ENCODE peak calls at places on chromosomes 13 and 19, in four cellular contexts. K is EL, D is A172, Q is PC-9. Y is an unnamed sample.

GRCh38 chr13:109781384-109782065 is 4.9 kb downstream of the IRS2 start:
- DNase-seq in Q (peak; percentile 58), D (no peak), K (peak; percentile 39), Y (peak; percentile 2)

GRCh38 chr13:40922437-40923040 is 96.6 kb downstream of the ELF1 start:
- DNase-seq in K (no peak), D (no peak), Q (no peak), Y (no peak)

GRCh38 chr13:45068036-45069001 is 52.0 kb upstream of the GTF2F2 start:
- DNase-seq in Q (no peak), K (no peak), D (no peak), Y (no peak)

GRCh38 chr19:47494211-47494547 is 10.2 kb upstream of the KPTN start:
- DNase-seq in D (no peak), K (no peak), Q (no peak), Y (peak; percentile 0)

GRCh38 chr19:34881982-34882381 is 44.7 kb upstream of the ZNF30 start:
- DNase-seq in K (peak; percentile 11), Q (no peak), D (no peak), Y (no peak)

GRCh38 chr13:49731766-49732165 is 40.5 kb upstream of the EBPL start:
- DNase-seq in D (peak; percentile 33), Q (no peak), K (peak; percentile 70), Y (no peak)

GRCh38 chr13:114011226-114011625 is 37.4 kb upstream of the C13orf46 start:
- DNase-seq in K (no peak), D (no peak), Q (no peak), Y (no peak)

GRCh38 chr13:113917523-113918371 is 53.9 kb upstream of the GAS6 start:
- DNase-seq in K (no peak), Q (no peak), D (no peak), Y (no peak)

GRCh38 chr19:38841787-38842438 is 7.9 kb downstream of the HNRNPL start:
- DNase-seq in D (no peak), Q (no peak), K (no peak), Y (no peak)

GRCh38 chr13:73141292-73141771 is 82.5 kb downstream of the KLF5 start:
- DNase-seq in K (no peak), Q (no peak), D (no peak), Y (no peak)

GRCh38 chr13:113625965-113626661 is 31.9 kb downstream of the ATP4B start:
- DNase-seq in Q (no peak), D (peak; percentile 54), K (peak; percentile 76), Y (no peak)

GRCh38 chr19:31821346-31821745 is 472.1 kb upstream of the TSHZ3 start:
- DNase-seq in K (no peak), Q (no peak), D (no peak), Y (no peak)

GRCh38 chr19:34595683-34596082 is 81.3 kb downstream of the SCGB2B2 start:
- DNase-seq in Q (no peak), D (no peak), K (no peak), Y (no peak)

GRCh38 chr13:102591988-102592781 is 4.6 kb upstream of the TPP2 start:
- DNase-seq in Q (peak; percentile 61), D (peak; percentile 77), K (peak; percentile 82), Y (peak; percentile 69)

GRCh38 chr13:112225429-112226090 is 150.6 kb upstream of the SPACA7 start:
- DNase-seq in K (no peak), D (no peak), Q (no peak), Y (no peak)

GRCh38 chr19:38606131-38606530 is 11.6 kb downstream of the MAP4K1 start:
- DNase-seq in Q (no peak), K (no peak), D (no peak), Y (no peak)

GRCh38 chr19:351976-352625 is 7.5 kb upstream of the MIER2 start:
- DNase-seq in K (no peak), Q (no peak), D (no peak), Y (no peak)

GRCh38 chr19:32673573-32673972 is 1.4 kb downstream of the ANKRD27 start:
- DNase-seq in Q (no peak), K (no peak), D (no peak), Y (no peak)

GRCh38 chr13:99687728-99688397 is 186.6 kb downstream of the TM9SF2 start:
- DNase-seq in Q (no peak), D (peak; percentile 72), K (peak; percentile 15), Y (no peak)

GRCh38 chr13:107117327-107118012 is 549.5 kb upstream of the ARGLU1 start:
- DNase-seq in Q (no peak), K (peak; percentile 18), D (peak; percentile 5), Y (no peak)

GRCh38 chr13:114132419-114133121 is at the start of gene RASA3:
- DNase-seq in Q (peak; percentile 49), K (peak; percentile 81), D (peak; percentile 57), Y (peak; percentile 82)

GRCh38 chr13:27362064-27362751 is 62.2 kb upstream of the GTF3A start:
- DNase-seq in Q (peak; percentile 59), D (peak; percentile 76), K (peak; percentile 76), Y (peak; percentile 29)

GRCh38 chr13:26221399-26221720 is 754 bp downstream of the RNF6 start:
- DNase-seq in D (no peak), Q (no peak), K (no peak), Y (no peak)

GRCh38 chr13:88345171-88345847 is 674.1 kb downstream of the SLITRK5 start:
- DNase-seq in D (no peak), K (no peak), Q (no peak), Y (no peak)

GRCh38 chr19:43789029-43789428 is 8.3 kb upstream of the KCNN4 start:
- DNase-seq in Q (no peak), D (no peak), K (peak; percentile 32), Y (peak; percentile 22)

GRCh38 chr19:2014731-2015610 is 543 bp downstream of the BTBD2 start:
- DNase-seq in Q (no peak), D (no peak), K (no peak), Y (no peak)

GRCh38 chr19:3980353-3981251 is 4.7 kb downstream of the EEF2 start:
- DNase-seq in K (no peak), D (no peak), Q (no peak), Y (no peak)

GRCh38 chr19:8307400-8307964 is 676 bp downstream of the CD320 start:
- DNase-seq in Q (peak; percentile 23), D (no peak), K (no peak), Y (no peak)

GRCh38 chr13:99909097-99909835 is 62.3 kb downstream of the ZIC5 start:
- DNase-seq in Q (no peak), K (no peak), D (no peak), Y (no peak)

GRCh38 chr13:112690242-112690943 is 555 bp downstream of the ATP11A start:
- DNase-seq in D (peak; percentile 25), Q (no peak), K (peak; percentile 45), Y (no peak)

GRCh38 chr13:109783447-109783814 is 3.0 kb downstream of the IRS2 start:
- DNase-seq in Q (peak; percentile 82), K (no peak), D (no peak), Y (no peak)

GRCh38 chr19:7701654-7702457 is at the start of gene FCER2:
- DNase-seq in Q (no peak), D (no peak), K (no peak), Y (no peak)

GRCh38 chr13:41740479-41740878 is 220.4 kb downstream of the VWA8 start:
- DNase-seq in K (peak; percentile 14), D (no peak), Q (no peak), Y (peak; percentile 62)

GRCh38 chr19:33998739-33999345 is 173.5 kb upstream of the LSM14A start:
- DNase-seq in D (no peak), K (no peak), Q (no peak), Y (no peak)

GRCh38 chr13:110121312-110122083 is 185.5 kb downstream of the COL4A1 start:
- DNase-seq in Q (no peak), D (no peak), K (no peak), Y (no peak)

GRCh38 chr19:4059931-4060620 is 6.6 kb downstream of the ZBTB7A start:
- DNase-seq in Q (no peak), D (peak; percentile 40), K (no peak), Y (peak; percentile 73)

GRCh38 chr19:3723883-3724282 is 15.7 kb downstream of the TJP3 start:
- DNase-seq in D (no peak), K (no peak), Q (no peak), Y (no peak)

GRCh38 chr19:40745402-40745780 is 4.9 kb downstream of the ACTMAP start:
- DNase-seq in Q (no peak), K (peak; percentile 72), D (no peak), Y (peak; percentile 69)

GRCh38 chr19:13181747-13182388 is 31.7 kb downstream of the IER2 start:
- DNase-seq in Q (no peak), K (peak; percentile 50), D (peak; percentile 70), Y (no peak)